ENCODE peak calls at places on chromosomes 16 and 17, in four cellular contexts. K is NT2/D1, H is HCT116, J is H1. I is an unnamed sample.

GRCh38 chr17:69335018-69335417 is 8.1 kb upstream of the ABCA5 start:
- DNase-seq in H (peak; percentile 69), J (no peak), K (no peak), I (peak; percentile 46)

GRCh38 chr17:81933178-81933699 is 3.9 kb downstream of the PYCR1 start:
- DNase-seq in H (no peak), K (no peak), J (no peak), I (no peak)

GRCh38 chr17:64328875-64329405 is 61.7 kb downstream of the PECAM1 start:
- DNase-seq in J (no peak), K (no peak), H (no peak), I (no peak)

GRCh38 chr16:65120811-65121721 is 797 bp downstream of the CDH11 start:
- DNase-seq in H (no peak), K (no peak), J (no peak), I (no peak)

GRCh38 chr17:35799942-35800341 is 4.5 kb upstream of the MMP28 start:
- DNase-seq in K (no peak), H (no peak), J (no peak), I (no peak)

GRCh38 chr16:77763994-77764393 is 24.4 kb upstream of the VAT1L start:
- DNase-seq in J (no peak), K (no peak), H (no peak), I (no peak)

GRCh38 chr16:56946767-56947603 is 14.8 kb upstream of the CETP start:
- DNase-seq in K (no peak), J (no peak), H (no peak), I (no peak)

GRCh38 chr17:39754958-39755549 is 17.3 kb downstream of the GRB7 start:
- DNase-seq in K (no peak), J (no peak), H (no peak), I (no peak)

GRCh38 chr17:81349397-81350319 is 45.6 kb upstream of the BAHCC1 start:
- DNase-seq in K (no peak), J (no peak), H (peak; percentile 61), I (peak; percentile 79)

GRCh38 chr17:35089846-35090193 is 26.3 kb upstream of the RFFL start:
- DNase-seq in J (no peak), K (no peak), H (no peak), I (peak; percentile 52)

GRCh38 chr17:37358830-37359681 is 16.7 kb upstream of the C17orf78 start:
- DNase-seq in K (peak; percentile 86), H (peak; percentile 86), J (peak; percentile 96), I (peak; percentile 94)

GRCh38 chr17:37358098-37358829 is 17.5 kb upstream of the C17orf78 start:
- DNase-seq in H (no peak), J (peak; percentile 66), K (peak; percentile 62), I (peak; percentile 81)

GRCh38 chr17:37359682-37360188 is 16.1 kb upstream of the C17orf78 start:
- DNase-seq in J (no peak), H (no peak), K (no peak), I (no peak)

GRCh38 chr17:37361543-37361942 is 14.2 kb upstream of the C17orf78 start:
- DNase-seq in K (no peak), J (no peak), H (no peak), I (no peak)

GRCh38 chr17:37360632-37361031 is 15.2 kb upstream of the C17orf78 start:
- DNase-seq in K (no peak), J (no peak), H (no peak), I (no peak)
- TF ChIP-seq ZNF274 in K (no peak), J (no peak), H (no peak), I (no peak)

GRCh38 chr16:89087922-89088321 is 5.7 kb upstream of the ACSF3 start:
- DNase-seq in J (no peak), H (no peak), K (no peak), I (no peak)

GRCh38 chr16:89089142-89089541 is 4.5 kb upstream of the ACSF3 start:
- DNase-seq in K (no peak), H (no peak), J (no peak), I (no peak)

GRCh38 chr16:89084814-89085612 is 8.6 kb upstream of the ACSF3 start:
- DNase-seq in H (no peak), K (no peak), J (no peak), I (no peak)

GRCh38 chr16:89084411-89084810 is 9.2 kb upstream of the ACSF3 start:
- DNase-seq in J (no peak), K (no peak), H (no peak), I (no peak)

DNA sequence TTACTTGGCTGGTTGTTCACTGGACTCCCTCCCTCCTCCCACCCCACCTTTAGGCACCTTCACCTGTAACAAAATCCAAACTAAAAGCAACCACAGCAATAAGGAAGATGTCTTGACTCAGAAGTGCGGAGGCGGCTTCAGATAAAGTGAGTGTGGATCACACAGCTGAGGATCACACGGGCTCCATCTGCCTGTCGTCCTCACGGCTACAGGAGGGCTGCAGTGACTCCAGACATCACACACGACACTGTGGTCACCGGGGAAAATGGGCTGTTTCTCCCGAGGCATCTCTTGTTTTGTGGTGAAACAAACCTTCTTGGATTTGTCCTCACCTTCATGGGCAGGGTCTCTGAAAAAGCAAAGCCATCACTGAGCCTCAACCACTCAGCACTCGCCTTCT is 7.9 kb upstream of the ACSF3 start:
- DNase-seq in H (no peak), J (no peak), K (no peak), I (no peak)
- TF ChIP-seq ZNF274 in H (no peak), J (no peak), K (no peak), I (no peak)

GRCh38 chr16:87580855-87581261 is 21.4 kb upstream of the JPH3 start:
- DNase-seq in H (no peak), K (no peak), J (no peak), I (no peak)
- TF ChIP-seq ZNF274 in H (no peak), K (no peak), J (no peak), I (no peak)

GRCh38 chr17:50871369-50871768 is 5.2 kb upstream of the TOB1 start:
- DNase-seq in H (no peak), J (no peak), K (no peak), I (no peak)
- TF ChIP-seq ZNF274 in H (no peak), J (no peak), K (no peak), I (no peak)

GRCh38 chr16:22924492-22924891 is 110.5 kb downstream of the HS3ST2 start:
- DNase-seq in K (no peak), H (no peak), J (no peak), I (no peak)
- TF ChIP-seq ZNF274 in K (no peak), H (no peak), J (no peak), I (no peak)

GRCh38 chr17:37847102-37847501 is 77.1 kb upstream of the TBC1D3K start:
- DNase-seq in H (no peak), J (no peak), K (no peak), I (no peak)

GRCh38 chr17:37844977-37845293 is 79.3 kb upstream of the TBC1D3K start:
- DNase-seq in K (no peak), H (no peak), J (no peak), I (no peak)

GRCh38 chr17:37847811-37848331 is 76.3 kb upstream of the TBC1D3K start:
- DNase-seq in K (no peak), J (no peak), H (no peak), I (no peak)

GRCh38 chr17:37849617-37849972 is 74.6 kb upstream of the TBC1D3K start:
- DNase-seq in K (no peak), H (no peak), J (no peak), I (no peak)

DNA sequence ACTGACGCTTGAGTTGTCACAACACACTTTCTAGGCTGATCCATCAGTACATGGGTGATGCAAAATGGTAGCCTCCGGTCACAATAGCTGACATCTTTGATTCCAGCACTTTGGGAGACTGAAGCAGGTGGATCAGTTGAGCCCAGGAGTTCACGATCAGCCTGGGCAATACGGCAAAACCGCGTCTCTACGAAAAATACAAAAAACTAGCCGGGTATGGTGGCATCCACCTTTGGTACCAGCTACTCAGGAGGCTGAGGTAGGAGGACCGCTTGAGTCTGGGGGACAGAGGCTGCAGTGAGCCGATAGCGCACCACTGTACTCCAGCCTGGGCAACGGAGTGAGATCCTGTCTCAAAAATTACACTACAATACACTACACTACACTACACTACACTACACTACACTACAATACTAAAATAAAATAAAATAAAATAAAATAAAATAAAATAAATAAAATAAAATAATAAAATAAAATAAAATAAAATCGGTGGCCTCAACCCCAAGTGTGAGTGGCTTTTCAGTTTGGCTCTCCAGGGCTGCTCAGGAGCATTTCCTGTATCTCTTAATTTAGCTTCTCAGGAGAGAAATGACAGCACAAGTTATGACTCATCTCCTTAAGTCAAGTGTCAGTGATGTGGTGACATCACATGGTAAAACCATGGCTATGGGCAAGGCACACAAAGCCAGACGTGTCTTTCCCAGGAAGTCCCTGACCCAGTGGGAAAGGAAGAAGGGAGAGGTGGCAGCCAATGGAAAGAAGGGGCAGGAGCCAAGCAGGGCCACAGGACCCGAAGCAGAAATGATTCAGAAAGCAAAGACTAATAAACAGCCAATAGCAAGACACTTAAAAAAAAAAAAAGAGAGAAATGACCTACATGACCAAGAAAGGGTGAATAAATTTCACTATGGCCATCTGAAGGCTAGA is 75.3 kb upstream of the TBC1D3K start:
- DNase-seq in H (peak; percentile 89), K (no peak), J (no peak), I (no peak)
- TF ChIP-seq ZNF274 in H (no peak), K (no peak), J (no peak), I (no peak)

DNA sequence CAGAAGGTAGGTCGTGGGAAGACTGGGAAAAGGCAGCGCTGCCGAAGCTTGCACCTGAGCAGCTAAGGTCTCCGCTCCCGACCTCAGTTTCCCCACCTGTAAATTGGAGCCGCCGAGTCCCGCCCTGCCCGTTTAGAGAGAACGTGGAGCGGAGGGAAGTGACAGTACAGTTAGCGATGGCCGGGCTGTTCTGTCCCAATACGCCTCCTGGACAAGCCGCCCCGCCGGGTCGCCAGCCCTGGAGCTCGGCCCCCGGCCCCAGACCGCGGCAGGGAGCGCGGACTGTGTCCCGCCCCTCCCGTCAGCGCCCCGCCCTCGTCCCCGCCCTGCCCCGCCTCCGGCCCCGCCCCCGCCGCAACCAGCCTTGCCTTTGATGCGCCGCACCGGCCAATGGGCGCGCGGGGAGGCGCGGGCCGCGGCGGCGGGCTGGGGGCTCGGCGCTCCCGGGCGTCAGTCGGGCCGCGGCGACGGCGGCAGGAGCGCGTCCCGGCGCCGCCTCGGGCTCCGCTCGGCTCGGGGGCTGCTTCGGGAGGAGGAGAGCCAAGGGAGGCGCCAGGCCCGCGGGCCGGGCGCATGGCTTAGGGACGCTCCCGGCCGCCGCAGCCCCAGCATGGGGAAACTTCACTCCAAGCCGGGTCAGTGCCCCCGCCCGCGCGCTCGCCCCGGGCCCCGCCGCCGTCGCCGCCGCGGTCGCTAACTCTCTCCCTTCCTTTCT is at the start of gene NKD1:
- DNase-seq in K (peak; percentile 54), J (no peak), H (peak; percentile 12), I (peak; percentile 84)
- TF ChIP-seq ZNF274 in K (no peak), J (no peak), H (no peak), I (no peak)

DNA sequence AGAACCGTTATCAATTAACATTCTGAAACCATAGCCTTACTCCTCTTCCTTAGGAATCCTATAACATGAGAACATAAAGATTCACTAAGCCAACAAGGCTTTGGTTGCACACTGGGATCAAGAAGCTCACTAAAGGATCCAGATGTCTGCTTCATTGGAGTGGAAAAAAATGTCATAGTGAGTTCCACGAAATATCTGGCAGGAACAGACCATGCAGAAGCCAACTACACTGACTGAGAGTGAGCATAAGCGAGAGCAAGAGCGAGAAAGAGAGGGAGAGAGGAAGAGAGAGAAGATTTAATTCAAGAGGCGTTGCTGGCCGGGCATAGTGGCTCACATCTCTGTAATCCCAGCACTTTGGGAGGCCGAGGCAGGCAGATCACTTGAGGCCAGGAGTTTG is 13.4 kb upstream of the MEIOC start:
- DNase-seq in H (no peak), K (no peak), J (no peak), I (no peak)
- TF ChIP-seq ZNF274 in H (no peak), K (no peak), J (no peak), I (no peak)

I was measured in HepG2.